ENCODE peak calls at places on chromosomes 7 and 10, in six cellular contexts. One of them, this sample, is unnamed.
A peak's percentile ranks its signal among the peaks of the same experiment; 100 is the strongest.

GRCh38 chr10:117631276-117632151 is 89.0 kb downstream of the EMX2 start:
- DNase-seq in effector memory CD4-positive, alpha-beta T cell: no peak
- DNase-seq in lower leg skin: peak; percentile 89
- DNase-seq in colonic mucosa: no peak
- DNase-seq in A549: no peak
- DNase-seq in ovary: peak; percentile 95
- DNase-seq in this sample: peak; percentile 82

GRCh38 chr10:113027574-113028392 is 77.7 kb downstream of the TCF7L2 start:
- DNase-seq in effector memory CD4-positive, alpha-beta T cell: no peak
- DNase-seq in lower leg skin: no peak
- DNase-seq in colonic mucosa: no peak
- DNase-seq in A549: no peak
- DNase-seq in ovary: no peak
- DNase-seq in this sample: no peak

GRCh38 chr7:111735661-111736323 is 173.5 kb upstream of the IMMP2L start:
- DNase-seq in effector memory CD4-positive, alpha-beta T cell: peak; percentile 34
- DNase-seq in lower leg skin: no peak
- DNase-seq in colonic mucosa: peak; percentile 73
- DNase-seq in A549: peak; percentile 75
- DNase-seq in ovary: no peak
- DNase-seq in this sample: peak; percentile 84

GRCh38 chr7:117666019-117666418 is 186.2 kb downstream of the CFTR start:
- DNase-seq in effector memory CD4-positive, alpha-beta T cell: no peak
- DNase-seq in lower leg skin: no peak
- DNase-seq in colonic mucosa: peak; percentile 9
- DNase-seq in A549: peak; percentile 77
- DNase-seq in ovary: no peak
- DNase-seq in this sample: no peak

GRCh38 chr7:2494191-2495130 is 18.3 kb upstream of the GRIFIN start:
- DNase-seq in effector memory CD4-positive, alpha-beta T cell: no peak
- DNase-seq in lower leg skin: no peak
- DNase-seq in colonic mucosa: no peak
- DNase-seq in A549: no peak
- DNase-seq in ovary: no peak
- DNase-seq in this sample: no peak

GRCh38 chr10:118472415-118472814 is 123.0 kb downstream of the PRLHR start:
- DNase-seq in effector memory CD4-positive, alpha-beta T cell: no peak
- DNase-seq in lower leg skin: no peak
- DNase-seq in colonic mucosa: no peak
- DNase-seq in A549: no peak
- DNase-seq in ovary: no peak
- DNase-seq in this sample: no peak

GRCh38 chr7:138880881-138881577 is 83.0 kb upstream of the ATP6V0A4 start:
- DNase-seq in effector memory CD4-positive, alpha-beta T cell: no peak
- DNase-seq in lower leg skin: peak; percentile 88
- DNase-seq in colonic mucosa: no peak
- DNase-seq in A549: no peak
- DNase-seq in ovary: no peak
- DNase-seq in this sample: no peak

GRCh38 chr7:7219216-7219615 is 36.9 kb downstream of the C1GALT1 start:
- DNase-seq in effector memory CD4-positive, alpha-beta T cell: no peak
- DNase-seq in lower leg skin: no peak
- DNase-seq in colonic mucosa: no peak
- DNase-seq in A549: no peak
- DNase-seq in ovary: no peak
- DNase-seq in this sample: no peak

GRCh38 chr10:62058476-62058875 is 157.0 kb downstream of the ARID5B start:
- DNase-seq in effector memory CD4-positive, alpha-beta T cell: no peak
- DNase-seq in lower leg skin: no peak
- DNase-seq in colonic mucosa: no peak
- DNase-seq in A549: no peak
- DNase-seq in ovary: no peak
- DNase-seq in this sample: no peak

GRCh38 chr7:133702078-133702477 is 425.1 kb upstream of the LRGUK start:
- DNase-seq in effector memory CD4-positive, alpha-beta T cell: no peak
- DNase-seq in lower leg skin: no peak
- DNase-seq in colonic mucosa: no peak
- DNase-seq in A549: no peak
- DNase-seq in ovary: no peak
- DNase-seq in this sample: no peak

GRCh38 chr7:40133561-40134427 is 628 bp downstream of the MPLKIP start:
- DNase-seq in effector memory CD4-positive, alpha-beta T cell: no peak
- DNase-seq in lower leg skin: peak; percentile 88
- DNase-seq in colonic mucosa: no peak
- DNase-seq in A549: no peak
- DNase-seq in ovary: no peak
- DNase-seq in this sample: peak; percentile 27

GRCh38 chr10:30502266-30503058 is 68.5 kb downstream of the MAP3K8 start:
- DNase-seq in effector memory CD4-positive, alpha-beta T cell: peak; percentile 15
- DNase-seq in lower leg skin: no peak
- DNase-seq in colonic mucosa: no peak
- DNase-seq in A549: no peak
- DNase-seq in ovary: no peak
- DNase-seq in this sample: no peak

GRCh38 chr10:101941871-101942270 is 98.3 kb upstream of the KCNIP2 start:
- DNase-seq in effector memory CD4-positive, alpha-beta T cell: no peak
- DNase-seq in lower leg skin: no peak
- DNase-seq in colonic mucosa: no peak
- DNase-seq in A549: no peak
- DNase-seq in ovary: no peak
- DNase-seq in this sample: no peak

GRCh38 chr7:116500071-116500853 is 724 bp downstream of the CAV2 start:
- DNase-seq in effector memory CD4-positive, alpha-beta T cell: no peak
- DNase-seq in lower leg skin: peak; percentile 90
- DNase-seq in colonic mucosa: peak; percentile 26
- DNase-seq in A549: peak; percentile 63
- DNase-seq in ovary: peak; percentile 58
- DNase-seq in this sample: peak; percentile 49

GRCh38 chr10:116723428-116724281 is 18.7 kb downstream of the HSPA12A start:
- DNase-seq in effector memory CD4-positive, alpha-beta T cell: peak; percentile 42
- DNase-seq in lower leg skin: no peak
- DNase-seq in colonic mucosa: no peak
- DNase-seq in A549: no peak
- DNase-seq in ovary: no peak
- DNase-seq in this sample: no peak

GRCh38 chr7:44102846-44103565 is 1.1 kb upstream of the AEBP1 start:
- DNase-seq in effector memory CD4-positive, alpha-beta T cell: no peak
- DNase-seq in lower leg skin: no peak
- DNase-seq in colonic mucosa: no peak
- DNase-seq in A549: no peak
- DNase-seq in ovary: no peak
- DNase-seq in this sample: no peak

GRCh38 chr10:78443900-78444571 is 410.4 kb downstream of the RPS24 start:
- DNase-seq in effector memory CD4-positive, alpha-beta T cell: no peak
- DNase-seq in lower leg skin: peak; percentile 80
- DNase-seq in colonic mucosa: no peak
- DNase-seq in A549: no peak
- DNase-seq in ovary: no peak
- DNase-seq in this sample: no peak

GRCh38 chr7:122949186-122949585 is 46.3 kb downstream of the TAS2R16 start:
- DNase-seq in effector memory CD4-positive, alpha-beta T cell: no peak
- DNase-seq in lower leg skin: no peak
- DNase-seq in colonic mucosa: no peak
- DNase-seq in A549: no peak
- DNase-seq in ovary: no peak
- DNase-seq in this sample: no peak

GRCh38 chr10:76353124-76353851 is 921.9 kb downstream of the LRMDA start:
- DNase-seq in effector memory CD4-positive, alpha-beta T cell: no peak
- DNase-seq in lower leg skin: no peak
- DNase-seq in colonic mucosa: no peak
- DNase-seq in A549: no peak
- DNase-seq in ovary: no peak
- DNase-seq in this sample: no peak

GRCh38 chr10:88728107-88728763 is 22.2 kb downstream of the LIPK start:
- DNase-seq in effector memory CD4-positive, alpha-beta T cell: no peak
- DNase-seq in lower leg skin: no peak
- DNase-seq in colonic mucosa: peak; percentile 27
- DNase-seq in A549: peak; percentile 46
- DNase-seq in ovary: no peak
- DNase-seq in this sample: peak; percentile 88

GRCh38 chr10:69239816-69240434 is 19.8 kb downstream of the HKDC1 start:
- DNase-seq in effector memory CD4-positive, alpha-beta T cell: no peak
- DNase-seq in lower leg skin: no peak
- DNase-seq in colonic mucosa: no peak
- DNase-seq in A549: no peak
- DNase-seq in ovary: no peak
- DNase-seq in this sample: no peak

GRCh38 chr7:133445617-133446016 is 192.7 kb downstream of the EXOC4 start:
- DNase-seq in effector memory CD4-positive, alpha-beta T cell: no peak
- DNase-seq in lower leg skin: no peak
- DNase-seq in colonic mucosa: no peak
- DNase-seq in A549: no peak
- DNase-seq in ovary: no peak
- DNase-seq in this sample: no peak

GRCh38 chr7:42672339-42672990 is 239.4 kb downstream of the C7orf25 start:
- DNase-seq in effector memory CD4-positive, alpha-beta T cell: no peak
- DNase-seq in lower leg skin: no peak
- DNase-seq in colonic mucosa: no peak
- DNase-seq in A549: no peak
- DNase-seq in ovary: no peak
- DNase-seq in this sample: no peak

GRCh38 chr7:98935811-98936210 is 57.5 kb downstream of the TRRAP start:
- DNase-seq in effector memory CD4-positive, alpha-beta T cell: no peak
- DNase-seq in lower leg skin: no peak
- DNase-seq in colonic mucosa: no peak
- DNase-seq in A549: no peak
- DNase-seq in ovary: no peak
- DNase-seq in this sample: no peak

GRCh38 chr10:43377393-43377883 is 6.0 kb downstream of the FXYD4 start:
- DNase-seq in effector memory CD4-positive, alpha-beta T cell: no peak
- DNase-seq in lower leg skin: no peak
- DNase-seq in colonic mucosa: no peak
- DNase-seq in A549: no peak
- DNase-seq in ovary: peak; percentile 28
- DNase-seq in this sample: no peak

GRCh38 chr10:80359644-80360043 is 3.1 kb downstream of the DYDC2 start:
- DNase-seq in effector memory CD4-positive, alpha-beta T cell: no peak
- DNase-seq in lower leg skin: no peak
- DNase-seq in colonic mucosa: no peak
- DNase-seq in A549: no peak
- DNase-seq in ovary: no peak
- DNase-seq in this sample: no peak

GRCh38 chr10:80351220-80351619 is 5.3 kb downstream of the DYDC1 start:
- DNase-seq in effector memory CD4-positive, alpha-beta T cell: no peak
- DNase-seq in lower leg skin: no peak
- DNase-seq in colonic mucosa: no peak
- DNase-seq in A549: no peak
- DNase-seq in ovary: no peak
- DNase-seq in this sample: no peak

GRCh38 chr10:80357804-80358125 is 1.2 kb downstream of the DYDC2 start:
- DNase-seq in effector memory CD4-positive, alpha-beta T cell: no peak
- DNase-seq in lower leg skin: no peak
- DNase-seq in colonic mucosa: peak; percentile 53
- DNase-seq in A549: no peak
- DNase-seq in ovary: no peak
- DNase-seq in this sample: no peak

GRCh38 chr10:80356563-80356999 is at the start of the genes DYDC1 and DYDC2:
- DNase-seq in effector memory CD4-positive, alpha-beta T cell: no peak
- DNase-seq in lower leg skin: no peak
- DNase-seq in colonic mucosa: peak; percentile 45
- DNase-seq in A549: no peak
- DNase-seq in ovary: peak; percentile 76
- DNase-seq in this sample: peak; percentile 80

GRCh38 chr10:80357000-80357803 is 621 bp downstream of the DYDC2 start:
- DNase-seq in effector memory CD4-positive, alpha-beta T cell: no peak
- DNase-seq in lower leg skin: no peak
- DNase-seq in colonic mucosa: no peak
- DNase-seq in A549: peak; percentile 11
- DNase-seq in ovary: peak; percentile 40
- DNase-seq in this sample: peak; percentile 26
- H3K4me3 ChIP-seq in effector memory CD4-positive, alpha-beta T cell: peak overlapping the region; percentile 37
- H3K4me3 ChIP-seq in lower leg skin: peak overlapping the region; percentile 6
- H3K4me3 ChIP-seq in colonic mucosa: peak overlapping the region; percentile 24
- H3K4me3 ChIP-seq in A549: peak overlapping the region; percentile 37
- H3K4me3 ChIP-seq in ovary: peak overlapping the region; percentile 3
- H3K4me3 ChIP-seq in this sample: peak overlapping the region; percentile 61

DNA sequence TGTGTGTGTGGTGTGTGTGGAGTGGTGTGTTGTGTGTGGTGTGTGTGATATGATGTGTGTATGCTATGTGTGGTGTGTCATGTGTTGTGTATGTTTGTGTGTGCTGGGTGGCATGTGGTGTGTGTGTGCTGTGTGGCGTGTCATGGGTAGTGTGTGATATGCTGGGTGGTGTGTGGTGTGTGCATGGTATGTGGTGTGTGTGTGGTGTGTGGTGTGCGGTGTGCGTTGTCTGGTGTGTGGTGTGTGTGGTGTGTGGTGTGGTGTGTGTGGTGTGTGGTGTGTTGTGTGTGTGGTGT is 37.5 kb upstream of the DNAJB6 start:
- DNase-seq in effector memory CD4-positive, alpha-beta T cell: no peak
- DNase-seq in lower leg skin: no peak
- DNase-seq in colonic mucosa: no peak
- DNase-seq in A549: no peak
- DNase-seq in ovary: no peak
- DNase-seq in this sample: no peak
- H3K4me3 ChIP-seq in effector memory CD4-positive, alpha-beta T cell: no peak overlapping the region
- H3K4me3 ChIP-seq in lower leg skin: no peak overlapping the region
- H3K4me3 ChIP-seq in colonic mucosa: no peak overlapping the region
- H3K4me3 ChIP-seq in A549: peak overlapping the region; percentile 36
- H3K4me3 ChIP-seq in ovary: no peak overlapping the region
- H3K4me3 ChIP-seq in this sample: no peak overlapping the region

DNA sequence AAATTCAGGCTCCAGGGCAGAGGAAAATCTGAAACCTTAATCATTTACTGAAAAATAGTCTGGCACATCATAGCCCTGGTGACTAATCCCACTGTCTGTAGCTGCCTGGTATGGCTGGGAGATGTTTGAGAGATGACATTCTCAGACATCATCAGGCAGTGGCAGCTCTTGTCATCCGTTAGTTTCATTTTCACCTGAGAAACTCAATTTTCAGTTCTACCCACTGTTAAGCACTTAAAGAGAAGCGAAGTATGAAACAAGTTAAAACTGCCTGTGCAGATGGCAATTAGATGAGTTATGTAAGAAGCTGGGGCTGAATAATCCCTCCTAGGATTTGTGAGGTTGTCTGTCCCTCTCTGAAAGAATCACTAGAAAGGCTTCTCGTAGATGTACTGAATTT is 150.2 kb downstream of the NSUN6 start:
- DNase-seq in effector memory CD4-positive, alpha-beta T cell: no peak
- DNase-seq in lower leg skin: no peak
- DNase-seq in colonic mucosa: no peak
- DNase-seq in A549: peak; percentile 22
- DNase-seq in ovary: no peak
- DNase-seq in this sample: no peak
- H3K4me3 ChIP-seq in effector memory CD4-positive, alpha-beta T cell: no peak overlapping the region
- H3K4me3 ChIP-seq in lower leg skin: no peak overlapping the region
- H3K4me3 ChIP-seq in colonic mucosa: no peak overlapping the region
- H3K4me3 ChIP-seq in A549: no peak overlapping the region
- H3K4me3 ChIP-seq in ovary: no peak overlapping the region
- H3K4me3 ChIP-seq in this sample: no peak overlapping the region

DNA sequence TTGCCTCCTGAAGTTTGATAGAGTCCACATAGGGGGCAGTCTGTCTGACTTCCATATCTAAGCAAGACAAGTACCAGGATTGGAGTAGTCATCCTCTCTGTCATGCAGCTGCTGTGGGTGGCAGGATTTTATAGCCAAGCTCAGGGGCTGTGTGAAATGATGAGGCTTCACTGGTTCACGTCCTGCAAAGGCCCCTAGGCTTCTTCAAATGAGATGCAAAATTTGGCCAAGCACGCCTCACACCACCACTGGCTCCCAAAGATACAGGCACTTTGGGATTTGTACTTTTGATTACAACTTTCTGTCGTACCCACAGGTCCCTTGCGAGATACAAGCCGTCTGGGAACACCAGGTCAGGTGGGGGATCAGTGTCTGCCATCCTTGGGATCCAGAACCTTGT is 67.1 kb downstream of the WDFY4 start:
- DNase-seq in effector memory CD4-positive, alpha-beta T cell: no peak
- DNase-seq in lower leg skin: peak; percentile 70
- DNase-seq in colonic mucosa: no peak
- DNase-seq in A549: no peak
- DNase-seq in ovary: no peak
- DNase-seq in this sample: no peak
- H3K4me3 ChIP-seq in effector memory CD4-positive, alpha-beta T cell: no peak overlapping the region
- H3K4me3 ChIP-seq in lower leg skin: no peak overlapping the region
- H3K4me3 ChIP-seq in colonic mucosa: no peak overlapping the region
- H3K4me3 ChIP-seq in A549: no peak overlapping the region
- H3K4me3 ChIP-seq in ovary: no peak overlapping the region
- H3K4me3 ChIP-seq in this sample: no peak overlapping the region

This sample was measured in testis.